ENCODE peak calls at places on chromosomes 13 and 19, in four cellular contexts. One of them, this sample, is unnamed.

GRCh38 chr19:58536852-58537798 is 6.7 kb upstream of the TRIM28 start:
- DNase-seq in pancreas: no peak
- DNase-seq in NCI-H526: no peak
- DNase-seq in astrocyte of the cerebellum: no peak
- DNase-seq in this sample: no peak

GRCh38 chr19:39401549-39402416 is 4.9 kb upstream of the ZFP36 start:
- DNase-seq in pancreas: peak
- DNase-seq in NCI-H526: peak
- DNase-seq in astrocyte of the cerebellum: no peak
- DNase-seq in this sample: no peak

GRCh38 chr13:84377071-84377470 is 494.8 kb upstream of the SLITRK1 start:
- DNase-seq in pancreas: no peak
- DNase-seq in NCI-H526: no peak
- DNase-seq in astrocyte of the cerebellum: no peak
- DNase-seq in this sample: no peak

GRCh38 chr13:109699628-109700071 is 86.7 kb downstream of the IRS2 start:
- DNase-seq in pancreas: no peak
- DNase-seq in NCI-H526: no peak
- DNase-seq in astrocyte of the cerebellum: no peak
- DNase-seq in this sample: no peak

GRCh38 chr19:7970716-7971448 is 27.4 kb upstream of the TIMM44 start:
- DNase-seq in pancreas: no peak
- DNase-seq in NCI-H526: peak
- DNase-seq in astrocyte of the cerebellum: peak
- DNase-seq in this sample: no peak

GRCh38 chr19:48963371-48964204 is 1.5 kb upstream of the FTL start:
- DNase-seq in pancreas: peak
- DNase-seq in NCI-H526: peak
- DNase-seq in astrocyte of the cerebellum: no peak
- DNase-seq in this sample: peak

GRCh38 chr19:55370305-55370988 is at the start of gene IL11:
- DNase-seq in pancreas: no peak
- DNase-seq in NCI-H526: no peak
- DNase-seq in astrocyte of the cerebellum: no peak
- DNase-seq in this sample: no peak

GRCh38 chr13:67867206-67867605 is 637.1 kb upstream of the PCDH9 start:
- DNase-seq in pancreas: no peak
- DNase-seq in NCI-H526: no peak
- DNase-seq in astrocyte of the cerebellum: no peak
- DNase-seq in this sample: no peak

GRCh38 chr13:24276310-24276709 is 33.1 kb upstream of the C1QTNF9 start:
- DNase-seq in pancreas: no peak
- DNase-seq in NCI-H526: no peak
- DNase-seq in astrocyte of the cerebellum: no peak
- DNase-seq in this sample: no peak

GRCh38 chr13:42696191-42696590 is 85.2 kb upstream of the FAM216B start:
- DNase-seq in pancreas: no peak
- DNase-seq in NCI-H526: no peak
- DNase-seq in astrocyte of the cerebellum: peak
- DNase-seq in this sample: no peak

GRCh38 chr13:106446011-106446410 is 89.5 kb downstream of the EFNB2 start:
- DNase-seq in pancreas: no peak
- DNase-seq in NCI-H526: no peak
- DNase-seq in astrocyte of the cerebellum: peak
- DNase-seq in this sample: no peak